ENCODE peak calls at places on chromosome 13, in eight cellular contexts. V, N, G, U, T, O, B and J are unnamed samples. For H3K4me1, the result is how much of the 10 kb centered on the place peaks cover.

GRCh38 chr13:90928109-90928508 is 419.4 kb upstream of the MIR17HG start:
- DNase-seq in V (no peak), N (no peak), G (no peak), U (no peak), T (no peak), O (no peak), B (no peak), J (no peak)

GRCh38 chr13:99468971-99469545 is 32.2 kb upstream of the TM9SF2 start:
- DNase-seq in V (no peak), N (no peak), G (no peak), U (no peak), T (no peak), O (no peak), B (no peak), J (no peak)

GRCh38 chr13:59332966-59333365 is 830.8 kb downstream of the DIAPH3 start:
- DNase-seq in V (no peak), N (no peak), G (no peak), U (no peak), T (peak), O (no peak), B (no peak), J (no peak)

GRCh38 chr13:106496072-106496997 is 39.1 kb downstream of the EFNB2 start:
- DNase-seq in V (no peak), N (no peak), G (no peak), U (no peak), T (no peak), O (no peak), B (no peak), J (no peak)

GRCh38 chr13:107239213-107239612 is 671.3 kb upstream of the ARGLU1 start:
- DNase-seq in V (no peak), N (no peak), G (no peak), U (no peak), T (no peak), O (no peak), B (no peak), J (no peak)

GRCh38 chr13:43261018-43261417 is 237.6 kb downstream of the DNAJC15 start:
- DNase-seq in V (peak), N (no peak), G (no peak), U (no peak), T (no peak), O (no peak), B (no peak), J (no peak)

GRCh38 chr13:31851201-31851600 is 111.9 kb downstream of the RXFP2 start:
- DNase-seq in V (no peak), N (no peak), G (no peak), U (no peak), T (no peak), O (no peak), B (no peak), J (no peak)

GRCh38 chr13:21476893-21477472 is 17.9 kb upstream of the ZDHHC20 start:
- DNase-seq in V (peak), N (peak), G (peak), U (peak), T (peak), O (peak), B (peak), J (peak)

GRCh38 chr13:33606692-33607091 is 211.3 kb upstream of the RFC3 start:
- DNase-seq in V (no peak), N (no peak), G (no peak), U (no peak), T (no peak), O (no peak), B (no peak), J (no peak)

GRCh38 chr13:105787518-105788085 is 747.9 kb downstream of the EFNB2 start:
- DNase-seq in V (no peak), N (no peak), G (no peak), U (no peak), T (no peak), O (no peak), B (no peak), J (no peak)

GRCh38 chr13:24341439-24341838 is 32.1 kb downstream of the C1QTNF9 start:
- DNase-seq in V (peak), N (no peak), G (no peak), U (no peak), T (no peak), O (no peak), B (no peak), J (no peak)

GRCh38 chr13:52737451-52737850 is 2.2 kb downstream of the CNMD start:
- DNase-seq in V (no peak), N (no peak), G (no peak), U (no peak), T (no peak), O (no peak), B (no peak), J (no peak)

GRCh38 chr13:113970810-113971470 is 2.9 kb downstream of the C13orf46 start:
- DNase-seq in V (peak), N (no peak), G (peak), U (no peak), T (peak), O (peak), B (no peak), J (no peak)

GRCh38 chr13:51733656-51734334 is 70.2 kb downstream of the DHRS12 start:
- DNase-seq in V (peak), N (no peak), G (peak), U (no peak), T (peak), O (no peak), B (no peak), J (no peak)

GRCh38 chr13:113657851-113658741 is at the start of gene ATP4B:
- DNase-seq in V (no peak), N (peak), G (no peak), U (peak), T (peak), O (peak), B (peak), J (no peak)

GRCh38 chr13:98303858-98304257 is 126.8 kb upstream of the RNF113B start:
- DNase-seq in V (no peak), N (no peak), G (no peak), U (no peak), T (no peak), O (no peak), B (no peak), J (no peak)

GRCh38 chr13:85616275-85616674 is 182.9 kb downstream of the SLITRK6 start:
- DNase-seq in V (peak), N (no peak), G (no peak), U (no peak), T (no peak), O (no peak), B (no peak), J (no peak)

GRCh38 chr13:111866731-111867245 is 200.2 kb upstream of the SOX1 start:
- DNase-seq in V (no peak), N (no peak), G (no peak), U (no peak), T (no peak), O (no peak), B (no peak), J (no peak)

GRCh38 chr13:101706651-101707050 is 254.2 kb downstream of the ITGBL1 start:
- DNase-seq in V (peak), N (no peak), G (no peak), U (no peak), T (no peak), O (no peak), B (no peak), J (peak)

GRCh38 chr13:43816401-43816889 is 29.7 kb upstream of the ENOX1 start:
- DNase-seq in V (no peak), N (no peak), G (no peak), U (no peak), T (no peak), O (no peak), B (no peak), J (no peak)

GRCh38 chr13:78827471-78827870 is 168.5 kb upstream of the OBI1 start:
- DNase-seq in V (no peak), N (no peak), G (no peak), U (no peak), T (no peak), O (no peak), B (no peak), J (no peak)

GRCh38 chr13:102191951-102192461 is 209.8 kb downstream of the FGF14 start:
- DNase-seq in V (peak), N (no peak), G (no peak), U (no peak), T (no peak), O (no peak), B (no peak), J (no peak)

GRCh38 chr13:23598371-23598770 is 28.2 kb downstream of the TNFRSF19 start:
- DNase-seq in V (peak), N (no peak), G (no peak), U (no peak), T (no peak), O (no peak), B (no peak), J (no peak)

GRCh38 chr13:24307211-24308067 is 1.9 kb upstream of the C1QTNF9 start:
- DNase-seq in V (no peak), N (no peak), G (no peak), U (no peak), T (no peak), O (no peak), B (no peak), J (no peak)

GRCh38 chr13:44153536-44153935 is 220.1 kb upstream of the SERP2 start:
- DNase-seq in V (no peak), N (no peak), G (no peak), U (no peak), T (no peak), O (no peak), B (no peak), J (no peak)

GRCh38 chr13:86080340-86080995 is 281.2 kb upstream of the SLITRK6 start:
- DNase-seq in V (no peak), N (no peak), G (no peak), U (no peak), T (no peak), O (no peak), B (no peak), J (no peak)

GRCh38 chr13:78772933-78773332 is 114.0 kb upstream of the OBI1 start:
- DNase-seq in V (no peak), N (no peak), G (no peak), U (no peak), T (no peak), O (no peak), B (no peak), J (no peak)

GRCh38 chr13:90652036-90652435 is 695.5 kb upstream of the MIR17HG start:
- DNase-seq in V (no peak), N (no peak), G (no peak), U (no peak), T (no peak), O (no peak), B (no peak), J (no peak)

GRCh38 chr13:111316161-111316730 is 4.2 kb upstream of the TEX29 start:
- DNase-seq in V (no peak), N (no peak), G (no peak), U (no peak), T (no peak), O (no peak), B (no peak), J (no peak)

GRCh38 chr13:66805657-66806056 is 424.5 kb downstream of the PCDH9 start:
- DNase-seq in V (peak), N (no peak), G (peak), U (no peak), T (peak), O (no peak), B (no peak), J (peak)

GRCh38 chr13:28239374-28239773 is 101.0 kb downstream of the PAN3 start:
- DNase-seq in V (peak), N (no peak), G (no peak), U (no peak), T (no peak), O (no peak), B (no peak), J (no peak)

GRCh38 chr13:106109391-106109791 is 426.1 kb downstream of the EFNB2 start:
- DNase-seq in V (peak), N (no peak), G (no peak), U (no peak), T (no peak), O (no peak), B (no peak), J (no peak)

GRCh38 chr13:40780822-40781401 is 8.5 kb upstream of the SLC25A15 start:
- DNase-seq in V (peak), N (no peak), G (no peak), U (no peak), T (peak), O (no peak), B (peak), J (no peak)
- H3K4me1 ChIP-seq in V (under half), N (under half), G (under half), U (under half), T (under half), O (under half), B (under half), J (under half)

GRCh38 chr13:75132800-75133695 is 348.9 kb downstream of the TBC1D4 start:
- DNase-seq in V (no peak), N (no peak), G (no peak), U (no peak), T (no peak), O (no peak), B (no peak), J (no peak)
- TF ChIP-seq POLR2A in V (no peak), N (no peak), G (no peak), U (no peak), T (no peak), O (no peak), B (no peak), J (no peak)

GRCh38 chr13:50527612-50528509 is 315.6 kb downstream of the DLEU7 start:
- DNase-seq in V (no peak), N (no peak), G (no peak), U (no peak), T (peak), O (no peak), B (no peak), J (no peak)
- H3K4me1 ChIP-seq in V (under half), N (under half), G (under half), U (under half), T (under half), O (under half), B (under half), J (under half)

GRCh38 chr13:97274782-97275252 is 52.7 kb downstream of the MBNL2 start:
- DNase-seq in V (peak), N (no peak), G (no peak), U (no peak), T (no peak), O (no peak), B (no peak), J (no peak)
- TF ChIP-seq POLR2A in V (no peak), N (no peak), G (no peak), U (no peak), T (no peak), O (no peak), B (no peak), J (no peak)

DNA sequence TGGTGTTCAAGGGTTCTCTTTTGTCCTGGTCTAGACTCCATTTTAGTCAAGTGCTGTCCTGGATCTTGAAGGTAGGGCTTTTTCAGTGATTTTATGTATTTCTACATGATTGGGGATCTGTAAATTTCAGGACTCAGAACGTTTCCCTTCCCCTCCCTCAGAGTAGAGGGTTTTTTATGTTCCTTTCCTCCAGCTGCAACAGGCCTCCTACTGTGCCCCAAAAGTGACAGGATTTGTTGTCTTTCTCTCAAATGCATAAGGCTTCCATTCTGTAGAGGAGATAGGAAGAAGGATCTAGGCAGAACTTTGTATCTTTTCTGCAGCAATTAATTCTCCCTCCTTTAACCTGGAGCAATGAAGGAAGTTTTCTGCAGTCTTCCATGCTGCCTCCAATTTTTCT is 251.3 kb downstream of the MAB21L1 start:
- DNase-seq in V (no peak), N (no peak), G (no peak), U (no peak), T (no peak), O (no peak), B (no peak), J (no peak)
- H3K4me1 ChIP-seq in V (under half), N (under half), G (under half), U (under half), T (under half), O (under half), B (under half), J (under half)

DNA sequence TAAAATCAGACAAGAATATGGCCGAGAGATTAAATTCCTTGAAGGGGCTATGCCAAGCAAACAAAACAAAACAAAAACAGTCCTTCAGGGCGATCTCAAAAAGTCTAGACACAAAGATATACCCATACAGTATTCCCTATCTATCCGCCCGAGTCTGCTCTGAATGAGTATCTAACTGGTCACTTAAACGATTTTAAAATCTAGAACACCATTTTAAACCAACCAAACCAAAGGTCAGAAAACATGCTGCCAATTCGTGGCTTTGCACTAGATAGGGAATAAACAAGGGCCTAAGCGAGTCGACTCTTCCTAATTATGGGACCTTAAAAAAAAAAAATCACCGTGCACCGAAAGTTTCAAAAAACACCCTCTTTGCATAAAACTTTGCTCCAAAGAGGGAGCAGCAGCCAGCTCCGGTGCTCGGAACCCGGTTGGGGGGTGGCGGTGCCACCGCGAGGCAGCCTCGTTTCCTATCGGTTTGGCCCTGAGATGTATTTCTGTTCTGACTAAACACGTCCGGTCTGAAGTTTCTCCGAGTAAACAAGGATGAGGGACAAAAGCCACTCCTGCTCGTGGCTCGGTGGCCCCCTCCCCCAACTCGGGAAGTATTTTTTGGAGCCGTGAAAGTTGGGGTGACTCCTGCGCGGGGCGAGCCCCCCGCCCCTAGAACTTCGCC is 1.8 kb downstream of the HMGB1 start:
- DNase-seq in V (peak), N (peak), G (peak), U (no peak), T (peak), O (no peak), B (peak), J (peak)
- TF ChIP-seq POLR2A in V (peak), N (no peak), G (no peak), U (no peak), T (no peak), O (peak), B (no peak), J (no peak)

GRCh38 chr13:26544707-26545106 is 12.8 kb upstream of the WASF3 start:
- DNase-seq in V (no peak), N (no peak), G (no peak), U (no peak), T (no peak), O (no peak), B (no peak), J (no peak)
- H3K4me1 ChIP-seq in V (under half), N (under half), G (under half), U (under half), T (under half), O (under half), B (under half), J (under half)